ENCODE peak calls at places on chromosomes 6 and 20, in five cellular contexts. T, A, U, K and H are unnamed samples.

GRCh38 chr6:154508573-154509375 is 1.7 kb downstream of the CNKSR3 start:
- DNase-seq in T (no peak), A (no peak), U (no peak), K (no peak), H (no peak)

GRCh38 chr20:49948809-49949507 is 12.8 kb downstream of the RNF114 start:
- DNase-seq in T (peak; percentile 73), A (no peak), U (no peak), K (no peak), H (peak; percentile 92)

GRCh38 chr6:134267917-134268361 is 50.0 kb downstream of the SGK1 start:
- DNase-seq in T (no peak), A (peak; percentile 19), U (no peak), K (no peak), H (no peak)

GRCh38 chr6:10421508-10422281 is 6.8 kb upstream of the TFAP2A start:
- DNase-seq in T (no peak), A (no peak), U (no peak), K (no peak), H (no peak)

GRCh38 chr6:54681987-54682386 is 164.6 kb upstream of the FAM83B start:
- DNase-seq in T (peak; percentile 20), A (no peak), U (no peak), K (no peak), H (peak; percentile 64)

GRCh38 chr6:152313542-152314482 is 323.4 kb downstream of the SYNE1 start:
- DNase-seq in T (no peak), A (no peak), U (no peak), K (no peak), H (no peak)

GRCh38 chr6:153668758-153669157 is 370.3 kb upstream of the OPRM1 start:
- DNase-seq in T (no peak), A (no peak), U (no peak), K (no peak), H (no peak)

GRCh38 chr20:3514012-3514642 is 43.3 kb downstream of the ATRN start:
- DNase-seq in T (no peak), A (no peak), U (no peak), K (no peak), H (no peak)

GRCh38 chr20:60529149-60529548 is 570.9 kb downstream of the CDH26 start:
- DNase-seq in T (no peak), A (no peak), U (no peak), K (no peak), H (no peak)

GRCh38 chr6:135426833-135427232 is 70.7 kb downstream of the AHI1 start:
- DNase-seq in T (no peak), A (no peak), U (no peak), K (no peak), H (no peak)

GRCh38 chr20:50987493-50988210 is 29.0 kb downstream of the MOCS3 start:
- DNase-seq in T (peak; percentile 69), A (peak; percentile 89), U (peak; percentile 23), K (peak; percentile 71), H (peak; percentile 77)